ENCODE peak calls at places on chromosomes 1 and 21, in nine cellular contexts. P is GM23248, O is heart right ventricle, C is mesendoderm, Z is tibial artery, V is A549, J is heart left ventricle, A is colonic mucosa, H is OCI-LY7. Q is an unnamed sample.

GRCh38 chr1:159141584-159142518 is 29.6 kb upstream of the CADM3 start:
- DNase-seq in P (peak; percentile 56), O (no peak), C (peak; percentile 31), Z (no peak), V (peak; percentile 19), J (no peak), A (no peak), H (no peak), Q (no peak)

GRCh38 chr1:193313354-193314140 is 127.1 kb upstream of the B3GALT2 start:
- DNase-seq in P (no peak), O (no peak), C (no peak), Z (no peak), V (no peak), J (no peak), A (peak; percentile 34), H (no peak), Q (no peak)

GRCh38 chr1:3089490-3089889 is 20.5 kb downstream of the PRDM16 start:
- DNase-seq in P (no peak), O (no peak), C (no peak), Z (no peak), V (no peak), J (no peak), A (no peak), H (no peak), Q (no peak)

GRCh38 chr1:58573705-58574591 is 3.1 kb downstream of the TACSTD2 start:
- DNase-seq in P (no peak), O (no peak), C (no peak), Z (no peak), V (no peak), J (no peak), A (no peak), H (no peak), Q (no peak)

GRCh38 chr1:149906561-149906960 is 7.2 kb downstream of the BOLA1 start:
- DNase-seq in P (no peak), O (no peak), C (no peak), Z (no peak), V (no peak), J (no peak), A (no peak), H (no peak), Q (no peak)

GRCh38 chr21:42775123-42775522 is 104.2 kb downstream of the WDR4 start:
- DNase-seq in P (no peak), O (no peak), C (no peak), Z (no peak), V (no peak), J (no peak), A (no peak), H (no peak), Q (no peak)

GRCh38 chr1:5279127-5279526 is 624.7 kb downstream of the AJAP1 start:
- DNase-seq in P (no peak), O (no peak), C (no peak), Z (no peak), V (no peak), J (no peak), A (no peak), H (no peak), Q (no peak)

GRCh38 chr1:39170731-39171375 is 33.6 kb upstream of the MACF1 start:
- DNase-seq in P (no peak), O (no peak), C (peak; percentile 81), Z (no peak), V (no peak), J (no peak), A (no peak), H (no peak), Q (no peak)

GRCh38 chr1:216902669-216903388 is 179.6 kb upstream of the ESRRG start:
- DNase-seq in P (no peak), O (no peak), C (no peak), Z (no peak), V (no peak), J (no peak), A (no peak), H (no peak), Q (no peak)

GRCh38 chr21:41680444-41681335 is 86.2 kb downstream of the RIPK4 start:
- DNase-seq in P (no peak), O (no peak), C (peak; percentile 51), Z (peak; percentile 57), V (peak; percentile 48), J (no peak), A (no peak), H (no peak), Q (no peak)
- H3K27ac ChIP-seq in P (no peak overlapping the region), O (no peak overlapping the region), C (no peak overlapping the region), Z (no peak overlapping the region), V (peak overlapping the region; percentile 98), J (no peak overlapping the region), A (no peak overlapping the region), H (no peak overlapping the region), Q (no peak overlapping the region)

GRCh38 chr1:240341365-240342250 is 249.9 kb downstream of the FMN2 start:
- DNase-seq in P (no peak), O (no peak), C (peak; percentile 8), Z (no peak), V (no peak), J (no peak), A (peak; percentile 43), H (no peak), Q (no peak)

GRCh38 chr1:240342251-240342625 is 250.6 kb downstream of the FMN2 start:
- DNase-seq in P (peak; percentile 14), O (no peak), C (no peak), Z (no peak), V (no peak), J (no peak), A (no peak), H (no peak), Q (no peak)

GRCh38 chr1:240338837-240339236 is 247.2 kb downstream of the FMN2 start:
- DNase-seq in P (no peak), O (no peak), C (no peak), Z (no peak), V (no peak), J (no peak), A (no peak), H (no peak), Q (no peak)

GRCh38 chr1:240337795-240338194 is 246.1 kb downstream of the FMN2 start:
- DNase-seq in P (peak; percentile 94), O (no peak), C (no peak), Z (no peak), V (no peak), J (no peak), A (no peak), H (no peak), Q (no peak)
- H3K27ac ChIP-seq in P (peak overlapping the region; percentile 87), O (no peak overlapping the region), C (no peak overlapping the region), Z (no peak overlapping the region), V (no peak overlapping the region), J (no peak overlapping the region), A (no peak overlapping the region), H (no peak overlapping the region), Q (no peak overlapping the region)

DNA sequence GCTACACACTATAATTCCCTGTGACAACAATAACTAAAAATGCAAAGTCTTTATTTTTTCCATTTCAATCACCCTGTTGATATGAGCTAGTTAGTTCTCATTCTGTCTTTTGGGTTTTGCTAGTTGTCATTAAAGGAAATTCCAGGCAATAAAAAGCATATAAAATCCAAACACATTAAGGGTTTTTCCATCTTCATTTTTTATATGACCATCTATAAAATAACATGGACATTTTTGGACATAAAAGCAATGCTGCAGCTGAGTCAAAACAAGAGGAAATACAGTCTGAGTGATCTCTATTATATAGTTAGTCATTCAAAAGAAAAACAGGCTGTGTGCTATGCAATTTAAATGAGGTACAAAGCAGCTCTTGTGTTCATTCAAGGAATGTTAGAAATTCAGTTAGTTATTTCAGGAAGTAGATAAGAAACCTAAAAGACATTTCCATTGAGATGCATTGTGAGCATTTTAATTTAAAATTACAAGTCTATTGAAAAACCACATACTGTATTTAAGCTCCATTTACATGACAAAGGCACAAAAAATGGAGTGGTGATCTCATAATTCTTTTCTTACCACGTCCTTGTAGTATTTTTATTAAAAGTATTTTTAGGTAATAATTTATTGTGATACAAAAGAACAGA is 67.3 kb upstream of the BCL10 start:
- DNase-seq in P (peak; percentile 83), O (no peak), C (peak; percentile 71), Z (no peak), V (no peak), J (no peak), A (no peak), H (no peak), Q (no peak)
- H3K27ac ChIP-seq in P (peak overlapping the region; percentile 80), O (no peak overlapping the region), C (no peak overlapping the region), Z (peak overlapping the region; percentile 51), V (peak overlapping the region; percentile 23), J (peak overlapping the region; percentile 41), A (no peak overlapping the region), H (no peak overlapping the region), Q (peak overlapping the region; percentile 53)

GRCh38 chr1:238257018-238257417 is 366.3 kb upstream of the ZP4 start:
- DNase-seq in P (peak; percentile 1), O (no peak), C (no peak), Z (no peak), V (no peak), J (no peak), A (no peak), H (no peak), Q (no peak)
- H3K27ac ChIP-seq in P (no peak overlapping the region), O (no peak overlapping the region), C (no peak overlapping the region), Z (no peak overlapping the region), V (no peak overlapping the region), J (no peak overlapping the region), A (no peak overlapping the region), H (no peak overlapping the region), Q (no peak overlapping the region)

DNA sequence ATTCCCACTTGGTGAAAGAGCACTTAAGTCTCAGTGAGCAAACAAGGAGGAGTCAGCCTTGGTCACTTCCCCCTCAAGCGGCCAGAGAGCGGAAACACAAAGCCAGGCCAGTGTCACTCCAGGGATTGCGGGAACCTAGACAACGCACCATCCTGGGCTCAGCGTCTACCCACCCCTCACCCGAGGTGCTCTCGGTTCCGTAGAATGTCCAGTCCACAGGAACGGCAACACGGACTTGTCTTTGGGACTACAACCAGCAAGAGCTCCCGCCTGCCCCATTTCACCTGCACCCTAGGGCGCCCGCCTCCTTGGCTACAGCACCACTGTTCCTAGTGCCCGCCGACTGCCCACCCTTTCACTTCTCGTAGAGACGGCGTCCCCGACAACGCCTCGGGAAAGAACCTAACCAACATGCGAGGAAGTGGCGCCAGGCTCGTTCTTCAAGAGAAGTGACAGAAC is 511 bp downstream of the GDAP2 start:
- DNase-seq in P (peak; percentile 82), O (peak; percentile 38), C (peak; percentile 83), Z (peak; percentile 74), V (peak; percentile 53), J (peak; percentile 58), A (peak; percentile 72), H (peak; percentile 57), Q (peak; percentile 57)
- H3K27ac ChIP-seq in P (peak overlapping the region; percentile 59), O (peak overlapping the region; percentile 81), C (no peak overlapping the region), Z (peak overlapping the region; percentile 89), V (peak overlapping the region; percentile 95), J (peak overlapping the region; percentile 88), A (peak overlapping the region; percentile 94), H (no peak overlapping the region), Q (peak overlapping the region; percentile 91)

DNA sequence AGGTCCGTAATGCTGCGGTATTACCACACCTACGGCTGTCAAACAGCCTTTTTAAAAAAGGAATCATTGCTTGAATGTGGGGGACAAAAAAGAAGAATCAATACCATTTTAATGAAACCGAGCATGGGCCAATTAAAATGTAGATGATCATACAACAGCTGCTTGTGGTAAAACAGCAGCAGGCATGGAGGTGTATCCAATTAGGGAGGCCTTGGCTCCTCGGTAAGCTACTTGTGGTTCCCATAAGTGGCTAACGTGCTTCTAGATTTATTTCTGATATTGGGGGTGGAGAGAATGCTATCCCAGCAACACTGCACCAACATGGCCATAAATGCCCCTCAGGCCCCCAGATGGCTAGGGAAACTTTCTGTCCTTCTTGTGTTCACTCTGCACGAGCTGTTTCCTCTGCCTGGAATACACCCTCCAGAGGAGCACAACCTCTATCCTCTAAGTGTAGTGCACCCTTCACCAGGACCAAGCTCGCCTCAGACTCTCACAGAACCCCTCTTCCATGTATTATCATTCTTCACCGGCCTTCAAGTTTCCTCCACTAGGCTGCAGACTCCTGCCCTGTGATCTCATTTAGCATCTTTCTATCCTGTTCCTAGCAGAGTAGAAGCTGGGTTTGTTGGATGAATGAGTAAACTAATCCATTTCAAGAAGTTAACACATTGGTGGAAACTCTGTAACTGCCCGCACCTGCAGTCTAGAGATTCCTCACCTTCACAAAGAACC is 1.6 kb downstream of the PTPN14 start:
- DNase-seq in P (peak; percentile 75), O (no peak), C (peak; percentile 74), Z (no peak), V (peak; percentile 39), J (no peak), A (no peak), H (no peak), Q (no peak)
- H3K27ac ChIP-seq in P (peak overlapping the region; percentile 96), O (no peak overlapping the region), C (peak overlapping the region; percentile 99), Z (peak overlapping the region; percentile 98), V (peak overlapping the region; percentile 93), J (peak overlapping the region; percentile 99), A (no peak overlapping the region), H (no peak overlapping the region), Q (peak overlapping the region; percentile 95)

Q was measured in psoas muscle.